ENCODE peak calls at places on chromosomes 1 and 21, in seven cellular contexts. One of them, this sample, is unnamed.

GRCh38 chr1:169201084-169201619 is 94.7 kb downstream of the ATP1B1 start:
- DNase-seq in hypothalamus: no peak
- DNase-seq in WERI-Rb-1: no peak
- DNase-seq in C1 segment of cervical spinal cord: no peak
- DNase-seq in endothelial cell: no peak
- DNase-seq in natural killer cell: no peak
- DNase-seq in myocyte: no peak
- DNase-seq in this sample: no peak

GRCh38 chr21:42568834-42569731 is 55.4 kb downstream of the SLC37A1 start:
- DNase-seq in natural killer cell: peak
- DNase-seq in C1 segment of cervical spinal cord: no peak
- DNase-seq in myocyte: no peak
- DNase-seq in WERI-Rb-1: peak
- DNase-seq in hypothalamus: no peak
- DNase-seq in endothelial cell: no peak
- DNase-seq in this sample: no peak

GRCh38 chr1:71088645-71089287 is 7.9 kb upstream of the ZRANB2 start:
- DNase-seq in myocyte: no peak
- DNase-seq in WERI-Rb-1: no peak
- DNase-seq in natural killer cell: no peak
- DNase-seq in C1 segment of cervical spinal cord: no peak
- DNase-seq in endothelial cell: no peak
- DNase-seq in hypothalamus: no peak
- DNase-seq in this sample: no peak

GRCh38 chr1:34162852-34163766 is 1.9 kb downstream of the CSMD2 start:
- DNase-seq in endothelial cell: peak
- DNase-seq in C1 segment of cervical spinal cord: peak
- DNase-seq in natural killer cell: no peak
- DNase-seq in WERI-Rb-1: peak
- DNase-seq in hypothalamus: peak
- DNase-seq in myocyte: peak
- DNase-seq in this sample: no peak

GRCh38 chr1:27887215-27888035 is 15.1 kb downstream of the THEMIS2 start:
- DNase-seq in WERI-Rb-1: no peak
- DNase-seq in C1 segment of cervical spinal cord: no peak
- DNase-seq in endothelial cell: no peak
- DNase-seq in natural killer cell: no peak
- DNase-seq in myocyte: no peak
- DNase-seq in hypothalamus: no peak
- DNase-seq in this sample: no peak

GRCh38 chr1:29362764-29363163 is 126.4 kb downstream of the PTPRU start:
- DNase-seq in hypothalamus: no peak
- DNase-seq in C1 segment of cervical spinal cord: no peak
- DNase-seq in myocyte: no peak
- DNase-seq in endothelial cell: no peak
- DNase-seq in WERI-Rb-1: no peak
- DNase-seq in natural killer cell: no peak
- DNase-seq in this sample: no peak

GRCh38 chr1:12230549-12231275 is 882 bp downstream of the VPS13D start:
- DNase-seq in C1 segment of cervical spinal cord: peak
- DNase-seq in natural killer cell: no peak
- DNase-seq in WERI-Rb-1: no peak
- DNase-seq in hypothalamus: peak
- DNase-seq in endothelial cell: peak
- DNase-seq in myocyte: peak
- DNase-seq in this sample: no peak

GRCh38 chr21:29947119-29947518 is 7.3 kb upstream of the GRIK1 start:
- DNase-seq in myocyte: no peak
- DNase-seq in endothelial cell: no peak
- DNase-seq in hypothalamus: no peak
- DNase-seq in natural killer cell: no peak
- DNase-seq in C1 segment of cervical spinal cord: no peak
- DNase-seq in WERI-Rb-1: no peak
- DNase-seq in this sample: no peak

GRCh38 chr1:236854602-236854978 is 59.5 kb downstream of the MTR start:
- DNase-seq in C1 segment of cervical spinal cord: no peak
- DNase-seq in endothelial cell: no peak
- DNase-seq in myocyte: no peak
- DNase-seq in WERI-Rb-1: no peak
- DNase-seq in hypothalamus: no peak
- DNase-seq in natural killer cell: no peak
- DNase-seq in this sample: no peak

GRCh38 chr1:207818971-207819451 is 67.2 kb downstream of the CD46 start:
- DNase-seq in endothelial cell: no peak
- DNase-seq in WERI-Rb-1: no peak
- DNase-seq in hypothalamus: no peak
- DNase-seq in C1 segment of cervical spinal cord: no peak
- DNase-seq in myocyte: peak
- DNase-seq in natural killer cell: no peak
- DNase-seq in this sample: no peak

GRCh38 chr1:103333141-103333540 is 192.4 kb upstream of the RNPC3 start:
- DNase-seq in natural killer cell: no peak
- DNase-seq in endothelial cell: no peak
- DNase-seq in myocyte: no peak
- DNase-seq in C1 segment of cervical spinal cord: no peak
- DNase-seq in hypothalamus: no peak
- DNase-seq in WERI-Rb-1: no peak
- DNase-seq in this sample: no peak

GRCh38 chr21:38170705-38171682 is 85.8 kb upstream of the KCNJ15 start:
- DNase-seq in C1 segment of cervical spinal cord: no peak
- DNase-seq in hypothalamus: no peak
- DNase-seq in natural killer cell: no peak
- DNase-seq in endothelial cell: no peak
- DNase-seq in WERI-Rb-1: no peak
- DNase-seq in myocyte: peak
- DNase-seq in this sample: no peak

GRCh38 chr1:21857142-21857839 is 45.2 kb downstream of the LDLRAD2 start:
- DNase-seq in hypothalamus: no peak
- DNase-seq in natural killer cell: no peak
- DNase-seq in myocyte: peak
- DNase-seq in C1 segment of cervical spinal cord: no peak
- DNase-seq in WERI-Rb-1: no peak
- DNase-seq in endothelial cell: no peak
- DNase-seq in this sample: no peak

GRCh38 chr1:8554956-8555534 is 237.1 kb downstream of the SLC45A1 start:
- DNase-seq in myocyte: peak
- DNase-seq in hypothalamus: no peak
- DNase-seq in natural killer cell: no peak
- DNase-seq in WERI-Rb-1: no peak
- DNase-seq in endothelial cell: no peak
- DNase-seq in C1 segment of cervical spinal cord: no peak
- DNase-seq in this sample: no peak

GRCh38 chr21:32406405-32406804 is 6.1 kb upstream of the EVA1C start:
- DNase-seq in myocyte: no peak
- DNase-seq in natural killer cell: no peak
- DNase-seq in C1 segment of cervical spinal cord: no peak
- DNase-seq in WERI-Rb-1: no peak
- DNase-seq in hypothalamus: no peak
- DNase-seq in endothelial cell: no peak
- DNase-seq in this sample: no peak

GRCh38 chr1:156126043-156126700 is 11.7 kb downstream of the LMNA start:
- DNase-seq in WERI-Rb-1: peak
- DNase-seq in hypothalamus: peak
- DNase-seq in C1 segment of cervical spinal cord: peak
- DNase-seq in endothelial cell: peak
- DNase-seq in myocyte: peak
- DNase-seq in natural killer cell: peak
- DNase-seq in this sample: peak

GRCh38 chr1:107545056-107545597 is 404.3 kb downstream of the NTNG1 start:
- DNase-seq in endothelial cell: no peak
- DNase-seq in myocyte: peak
- DNase-seq in WERI-Rb-1: no peak
- DNase-seq in hypothalamus: no peak
- DNase-seq in C1 segment of cervical spinal cord: no peak
- DNase-seq in natural killer cell: no peak
- DNase-seq in this sample: no peak

GRCh38 chr1:45456531-45456930 is 34.4 kb downstream of the TESK2 start:
- DNase-seq in C1 segment of cervical spinal cord: no peak
- DNase-seq in endothelial cell: no peak
- DNase-seq in hypothalamus: no peak
- DNase-seq in natural killer cell: no peak
- DNase-seq in myocyte: no peak
- DNase-seq in WERI-Rb-1: no peak
- DNase-seq in this sample: no peak

GRCh38 chr21:34941162-34941561 is 107.9 kb downstream of the RUNX1 start:
- DNase-seq in C1 segment of cervical spinal cord: no peak
- DNase-seq in natural killer cell: no peak
- DNase-seq in hypothalamus: no peak
- DNase-seq in myocyte: no peak
- DNase-seq in endothelial cell: no peak
- DNase-seq in WERI-Rb-1: no peak
- DNase-seq in this sample: no peak

GRCh38 chr1:182389619-182390047 is 2.0 kb downstream of the GLUL start:
- DNase-seq in natural killer cell: no peak
- DNase-seq in WERI-Rb-1: no peak
- DNase-seq in endothelial cell: no peak
- DNase-seq in C1 segment of cervical spinal cord: no peak
- DNase-seq in myocyte: no peak
- DNase-seq in hypothalamus: no peak
- DNase-seq in this sample: no peak

GRCh38 chr21:16976132-16976666 is 536.6 kb upstream of the CXADR start:
- DNase-seq in hypothalamus: no peak
- DNase-seq in myocyte: no peak
- DNase-seq in C1 segment of cervical spinal cord: no peak
- DNase-seq in WERI-Rb-1: no peak
- DNase-seq in endothelial cell: no peak
- DNase-seq in natural killer cell: no peak
- DNase-seq in this sample: no peak

GRCh38 chr1:174161813-174162212 is 2.5 kb downstream of the RABGAP1L start:
- DNase-seq in C1 segment of cervical spinal cord: no peak
- DNase-seq in WERI-Rb-1: no peak
- DNase-seq in endothelial cell: no peak
- DNase-seq in natural killer cell: no peak
- DNase-seq in hypothalamus: no peak
- DNase-seq in myocyte: no peak
- DNase-seq in this sample: no peak

GRCh38 chr1:23593556-23594148 is 34.4 kb upstream of the ID3 start:
- DNase-seq in WERI-Rb-1: no peak
- DNase-seq in C1 segment of cervical spinal cord: no peak
- DNase-seq in natural killer cell: no peak
- DNase-seq in myocyte: peak
- DNase-seq in hypothalamus: no peak
- DNase-seq in endothelial cell: no peak
- DNase-seq in this sample: no peak

GRCh38 chr1:19083081-19083480 is 126.6 kb upstream of the IFFO2 start:
- DNase-seq in C1 segment of cervical spinal cord: no peak
- DNase-seq in natural killer cell: no peak
- DNase-seq in myocyte: no peak
- DNase-seq in WERI-Rb-1: no peak
- DNase-seq in endothelial cell: no peak
- DNase-seq in hypothalamus: no peak
- DNase-seq in this sample: no peak

GRCh38 chr1:87972818-87973217 is 644.1 kb downstream of the LMO4 start:
- DNase-seq in WERI-Rb-1: no peak
- DNase-seq in natural killer cell: no peak
- DNase-seq in C1 segment of cervical spinal cord: no peak
- DNase-seq in myocyte: no peak
- DNase-seq in hypothalamus: no peak
- DNase-seq in endothelial cell: no peak
- DNase-seq in this sample: no peak

GRCh38 chr1:93676424-93676823 is 5.2 kb downstream of the BCAR3 start:
- DNase-seq in natural killer cell: no peak
- DNase-seq in endothelial cell: no peak
- DNase-seq in WERI-Rb-1: no peak
- DNase-seq in myocyte: no peak
- DNase-seq in C1 segment of cervical spinal cord: no peak
- DNase-seq in hypothalamus: no peak
- DNase-seq in this sample: no peak

GRCh38 chr1:160605205-160605604 is 25.9 kb upstream of the CD84 start:
- DNase-seq in WERI-Rb-1: no peak
- DNase-seq in endothelial cell: no peak
- DNase-seq in natural killer cell: no peak
- DNase-seq in C1 segment of cervical spinal cord: no peak
- DNase-seq in myocyte: no peak
- DNase-seq in hypothalamus: no peak
- DNase-seq in this sample: no peak

GRCh38 chr1:35287807-35288640 is 19.5 kb downstream of the ZMYM4 start:
- DNase-seq in WERI-Rb-1: no peak
- DNase-seq in hypothalamus: no peak
- DNase-seq in natural killer cell: no peak
- DNase-seq in myocyte: peak
- DNase-seq in endothelial cell: no peak
- DNase-seq in C1 segment of cervical spinal cord: no peak
- DNase-seq in this sample: no peak

GRCh38 chr1:18849252-18849651 is 10.2 kb downstream of the TAS1R2 start:
- DNase-seq in myocyte: peak
- DNase-seq in WERI-Rb-1: no peak
- DNase-seq in endothelial cell: no peak
- DNase-seq in natural killer cell: no peak
- DNase-seq in C1 segment of cervical spinal cord: no peak
- DNase-seq in hypothalamus: no peak
- DNase-seq in this sample: no peak

GRCh38 chr1:223363057-223363855 is 720 bp downstream of the SUSD4 start:
- DNase-seq in myocyte: peak
- DNase-seq in C1 segment of cervical spinal cord: no peak
- DNase-seq in natural killer cell: no peak
- DNase-seq in WERI-Rb-1: peak
- DNase-seq in hypothalamus: peak
- DNase-seq in endothelial cell: peak
- DNase-seq in this sample: no peak

GRCh38 chr1:205073511-205073910 is 10.7 kb downstream of the TMEM81 start:
- DNase-seq in natural killer cell: no peak
- DNase-seq in WERI-Rb-1: no peak
- DNase-seq in endothelial cell: no peak
- DNase-seq in C1 segment of cervical spinal cord: no peak
- DNase-seq in myocyte: no peak
- DNase-seq in hypothalamus: no peak
- DNase-seq in this sample: no peak

GRCh38 chr1:204453141-204453772 is 41.3 kb downstream of the PIK3C2B start:
- DNase-seq in natural killer cell: peak
- DNase-seq in endothelial cell: no peak
- DNase-seq in WERI-Rb-1: no peak
- DNase-seq in myocyte: no peak
- DNase-seq in hypothalamus: no peak
- DNase-seq in C1 segment of cervical spinal cord: no peak
- DNase-seq in this sample: no peak

GRCh38 chr1:148263906-148264255 is 111.8 kb upstream of the NBPF11 start:
- DNase-seq in hypothalamus: no peak
- DNase-seq in endothelial cell: no peak
- DNase-seq in C1 segment of cervical spinal cord: no peak
- DNase-seq in myocyte: no peak
- DNase-seq in WERI-Rb-1: no peak
- DNase-seq in natural killer cell: no peak
- DNase-seq in this sample: no peak

GRCh38 chr1:184510110-184510509 is 123.3 kb downstream of the C1orf21 start:
- DNase-seq in C1 segment of cervical spinal cord: no peak
- DNase-seq in endothelial cell: no peak
- DNase-seq in natural killer cell: no peak
- DNase-seq in hypothalamus: no peak
- DNase-seq in myocyte: no peak
- DNase-seq in WERI-Rb-1: no peak
- DNase-seq in this sample: no peak

GRCh38 chr1:202143768-202144509 is 598 bp downstream of the ARL8A start:
- DNase-seq in WERI-Rb-1: peak
- DNase-seq in myocyte: peak
- DNase-seq in hypothalamus: peak
- DNase-seq in endothelial cell: peak
- DNase-seq in natural killer cell: no peak
- DNase-seq in C1 segment of cervical spinal cord: no peak
- DNase-seq in this sample: no peak

GRCh38 chr1:8687053-8687452 is 130.4 kb downstream of the RERE start:
- DNase-seq in hypothalamus: no peak
- DNase-seq in natural killer cell: no peak
- DNase-seq in myocyte: peak
- DNase-seq in endothelial cell: no peak
- DNase-seq in WERI-Rb-1: no peak
- DNase-seq in C1 segment of cervical spinal cord: no peak
- DNase-seq in this sample: no peak

GRCh38 chr1:51666463-51666862 is 49.6 kb downstream of the OSBPL9 start:
- DNase-seq in endothelial cell: no peak
- DNase-seq in C1 segment of cervical spinal cord: no peak
- DNase-seq in natural killer cell: no peak
- DNase-seq in myocyte: peak
- DNase-seq in hypothalamus: no peak
- DNase-seq in WERI-Rb-1: no peak
- DNase-seq in this sample: no peak

GRCh38 chr1:226474443-226475111 is 66.7 kb upstream of the PARP1 start:
- DNase-seq in endothelial cell: no peak
- DNase-seq in myocyte: no peak
- DNase-seq in WERI-Rb-1: peak
- DNase-seq in C1 segment of cervical spinal cord: no peak
- DNase-seq in hypothalamus: no peak
- DNase-seq in natural killer cell: no peak
- DNase-seq in this sample: no peak

This sample was measured in HS-27A.